ENCODE peak calls at places on chromosomes 11 and 22, in six cellular contexts. One of them, this sample, is unnamed.

GRCh38 chr11:65394125-65394536 is 7.7 kb downstream of the FRMD8 start:
- DNase-seq in suprapubic skin: no peak
- DNase-seq in AG04450: no peak
- DNase-seq in ovary: no peak
- DNase-seq in fibroblast of the aortic adventitia: no peak
- DNase-seq in transverse colon: no peak
- DNase-seq in this sample: no peak

GRCh38 chr11:121567988-121568387 is 115.2 kb upstream of the SORL1-AS1 start:
- DNase-seq in suprapubic skin: no peak
- DNase-seq in AG04450: no peak
- DNase-seq in ovary: no peak
- DNase-seq in fibroblast of the aortic adventitia: no peak
- DNase-seq in transverse colon: no peak
- DNase-seq in this sample: no peak

GRCh38 chr11:14641801-14642200 is 1.8 kb upstream of the PDE3B start:
- DNase-seq in suprapubic skin: no peak
- DNase-seq in AG04450: no peak
- DNase-seq in ovary: no peak
- DNase-seq in fibroblast of the aortic adventitia: no peak
- DNase-seq in transverse colon: no peak
- DNase-seq in this sample: no peak

GRCh38 chr11:19810852-19811251 is 98.2 kb downstream of the NAV2 start:
- DNase-seq in suprapubic skin: no peak
- DNase-seq in AG04450: no peak
- DNase-seq in ovary: no peak
- DNase-seq in fibroblast of the aortic adventitia: no peak
- DNase-seq in transverse colon: no peak
- DNase-seq in this sample: no peak

GRCh38 chr22:35066768-35067167 is 810 bp downstream of the ISX start:
- DNase-seq in suprapubic skin: no peak
- DNase-seq in AG04450: no peak
- DNase-seq in ovary: no peak
- DNase-seq in fibroblast of the aortic adventitia: no peak
- DNase-seq in transverse colon: no peak
- DNase-seq in this sample: no peak

GRCh38 chr11:86688398-86689179 is 16.2 kb upstream of the ME3 start:
- DNase-seq in suprapubic skin: no peak
- DNase-seq in AG04450: peak; percentile 55
- DNase-seq in ovary: no peak
- DNase-seq in fibroblast of the aortic adventitia: peak; percentile 59
- DNase-seq in transverse colon: no peak
- DNase-seq in this sample: no peak

GRCh38 chr22:48707749-48708557 is 1119.7 kb downstream of the BRD1 start:
- DNase-seq in suprapubic skin: peak; percentile 54
- DNase-seq in AG04450: no peak
- DNase-seq in ovary: peak; percentile 25
- DNase-seq in fibroblast of the aortic adventitia: no peak
- DNase-seq in transverse colon: no peak
- DNase-seq in this sample: no peak

GRCh38 chr11:61035086-61035835 is 63.8 kb downstream of the CD6 start:
- DNase-seq in suprapubic skin: no peak
- DNase-seq in AG04450: no peak
- DNase-seq in ovary: no peak
- DNase-seq in fibroblast of the aortic adventitia: no peak
- DNase-seq in transverse colon: no peak
- DNase-seq in this sample: no peak

GRCh38 chr11:96579642-96580041 is 189.8 kb downstream of the JRKL start:
- DNase-seq in suprapubic skin: no peak
- DNase-seq in AG04450: no peak
- DNase-seq in ovary: no peak
- DNase-seq in fibroblast of the aortic adventitia: no peak
- DNase-seq in transverse colon: no peak
- DNase-seq in this sample: no peak

GRCh38 chr22:39220450-39220849 is 24.3 kb downstream of the PDGFB start:
- DNase-seq in suprapubic skin: peak; percentile 46
- DNase-seq in AG04450: no peak
- DNase-seq in ovary: no peak
- DNase-seq in fibroblast of the aortic adventitia: no peak
- DNase-seq in transverse colon: no peak
- DNase-seq in this sample: no peak

GRCh38 chr11:131064373-131064991 is 148.2 kb upstream of the SNX19 start:
- DNase-seq in suprapubic skin: no peak
- DNase-seq in AG04450: peak; percentile 55
- DNase-seq in ovary: peak; percentile 44
- DNase-seq in fibroblast of the aortic adventitia: peak; percentile 64
- DNase-seq in transverse colon: peak; percentile 25
- DNase-seq in this sample: peak; percentile 74

GRCh38 chr22:44488354-44488753 is 9.7 kb downstream of the RTL6 start:
- DNase-seq in suprapubic skin: no peak
- DNase-seq in AG04450: no peak
- DNase-seq in ovary: no peak
- DNase-seq in fibroblast of the aortic adventitia: no peak
- DNase-seq in transverse colon: no peak
- DNase-seq in this sample: no peak

GRCh38 chr11:65316311-65316978 is 1.8 kb downstream of the CDC42EP2 start:
- DNase-seq in suprapubic skin: peak; percentile 91
- DNase-seq in AG04450: peak; percentile 91
- DNase-seq in ovary: peak; percentile 63
- DNase-seq in fibroblast of the aortic adventitia: peak; percentile 100
- DNase-seq in transverse colon: peak; percentile 34
- DNase-seq in this sample: no peak

GRCh38 chr11:96318850-96319249 is 24.1 kb downstream of the MAML2 start:
- DNase-seq in suprapubic skin: no peak
- DNase-seq in AG04450: no peak
- DNase-seq in ovary: no peak
- DNase-seq in fibroblast of the aortic adventitia: no peak
- DNase-seq in transverse colon: no peak
- DNase-seq in this sample: no peak

GRCh38 chr22:47619631-47620030 is 857.2 kb downstream of the TBC1D22A start:
- DNase-seq in suprapubic skin: no peak
- DNase-seq in AG04450: no peak
- DNase-seq in ovary: peak; percentile 9
- DNase-seq in fibroblast of the aortic adventitia: no peak
- DNase-seq in transverse colon: no peak
- DNase-seq in this sample: no peak

GRCh38 chr11:69319255-69320106 is 25.5 kb downstream of the MYEOV start:
- DNase-seq in suprapubic skin: peak; percentile 49
- DNase-seq in AG04450: no peak
- DNase-seq in ovary: no peak
- DNase-seq in fibroblast of the aortic adventitia: no peak
- DNase-seq in transverse colon: no peak
- DNase-seq in this sample: no peak

GRCh38 chr11:29634248-29634647 is 382.6 kb downstream of the KCNA4 start:
- DNase-seq in suprapubic skin: no peak
- DNase-seq in AG04450: no peak
- DNase-seq in ovary: no peak
- DNase-seq in fibroblast of the aortic adventitia: peak; percentile 4
- DNase-seq in transverse colon: no peak
- DNase-seq in this sample: no peak

GRCh38 chr11:16604784-16605439 is 133.5 kb upstream of the C11orf58 start:
- DNase-seq in suprapubic skin: peak; percentile 60
- DNase-seq in AG04450: no peak
- DNase-seq in ovary: peak; percentile 52
- DNase-seq in fibroblast of the aortic adventitia: no peak
- DNase-seq in transverse colon: peak; percentile 59
- DNase-seq in this sample: peak; percentile 35

DNA sequence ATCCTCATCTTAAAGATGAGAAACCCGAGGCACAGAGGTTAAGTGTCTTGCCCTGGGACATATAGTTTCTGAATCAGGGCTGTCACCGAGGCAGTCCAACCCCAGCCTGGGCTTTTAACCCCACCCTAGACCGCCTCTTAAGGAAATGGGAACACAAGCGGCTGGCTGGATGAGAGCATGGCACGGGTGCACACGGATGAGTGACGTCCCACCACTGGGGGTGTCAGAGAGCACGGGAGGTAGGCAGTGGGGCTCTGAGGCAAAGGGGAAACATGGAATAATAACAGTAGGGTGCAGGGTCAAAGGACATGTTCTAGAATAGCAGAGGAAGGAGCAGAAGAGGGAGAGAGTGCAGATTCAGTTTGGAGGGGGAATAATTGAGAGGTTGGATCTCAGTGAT is 22.3 kb downstream of the PPFIBP2 start:
- DNase-seq in suprapubic skin: peak; percentile 37
- DNase-seq in AG04450: no peak
- DNase-seq in ovary: no peak
- DNase-seq in fibroblast of the aortic adventitia: no peak
- DNase-seq in transverse colon: peak; percentile 35
- DNase-seq in this sample: no peak
- TF ChIP-seq CTCF in suprapubic skin: no peak
- TF ChIP-seq CTCF in AG04450: no peak
- TF ChIP-seq CTCF in ovary: no peak
- TF ChIP-seq CTCF in fibroblast of the aortic adventitia: no peak
- TF ChIP-seq CTCF in transverse colon: peak; percentile 47
- TF ChIP-seq CTCF in this sample: no peak

GRCh38 chr11:134861490-134862107 is 449.6 kb upstream of the B3GAT1 start:
- DNase-seq in suprapubic skin: no peak
- DNase-seq in AG04450: no peak
- DNase-seq in ovary: no peak
- DNase-seq in fibroblast of the aortic adventitia: no peak
- DNase-seq in transverse colon: no peak
- DNase-seq in this sample: no peak
- TF ChIP-seq CTCF in suprapubic skin: no peak
- TF ChIP-seq CTCF in AG04450: no peak
- TF ChIP-seq CTCF in ovary: no peak
- TF ChIP-seq CTCF in fibroblast of the aortic adventitia: no peak
- TF ChIP-seq CTCF in transverse colon: no peak
- TF ChIP-seq CTCF in this sample: no peak

DNA sequence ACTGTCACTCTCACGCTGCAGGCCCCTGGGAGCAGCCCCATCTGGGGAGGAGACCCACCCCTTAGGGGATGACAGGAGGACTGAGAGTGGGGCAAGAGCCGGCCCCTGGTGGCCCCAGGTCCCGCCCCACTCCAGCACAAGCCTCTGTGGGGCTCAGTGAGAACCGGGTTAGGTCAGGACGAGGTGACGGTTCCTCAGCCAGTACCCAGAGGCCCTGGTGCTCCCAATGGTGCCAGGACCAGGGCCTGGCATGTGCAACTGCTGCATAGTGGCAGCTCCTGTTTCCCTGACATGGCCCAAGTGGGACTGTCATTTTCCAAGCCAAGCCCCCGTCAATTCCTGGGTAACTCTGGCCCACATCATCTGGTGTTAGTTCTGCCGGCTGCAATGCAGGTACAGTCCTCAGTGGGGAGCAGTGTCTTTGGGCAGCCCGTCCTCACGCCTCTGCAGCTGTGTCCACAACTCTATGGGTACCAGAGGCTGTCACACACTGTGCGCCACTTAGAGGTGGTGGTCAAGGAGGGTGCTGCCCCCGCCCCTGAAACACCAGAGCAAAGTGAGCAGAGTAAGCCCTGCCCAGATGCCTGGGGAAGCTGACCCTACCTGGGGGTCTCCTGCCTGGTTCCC is 15.9 kb downstream of the CHID1 start:
- DNase-seq in suprapubic skin: no peak
- DNase-seq in AG04450: no peak
- DNase-seq in ovary: no peak
- DNase-seq in fibroblast of the aortic adventitia: no peak
- DNase-seq in transverse colon: no peak
- DNase-seq in this sample: no peak
- TF ChIP-seq CTCF in suprapubic skin: no peak
- TF ChIP-seq CTCF in AG04450: no peak
- TF ChIP-seq CTCF in ovary: no peak
- TF ChIP-seq CTCF in fibroblast of the aortic adventitia: no peak
- TF ChIP-seq CTCF in transverse colon: no peak
- TF ChIP-seq CTCF in this sample: no peak

DNA sequence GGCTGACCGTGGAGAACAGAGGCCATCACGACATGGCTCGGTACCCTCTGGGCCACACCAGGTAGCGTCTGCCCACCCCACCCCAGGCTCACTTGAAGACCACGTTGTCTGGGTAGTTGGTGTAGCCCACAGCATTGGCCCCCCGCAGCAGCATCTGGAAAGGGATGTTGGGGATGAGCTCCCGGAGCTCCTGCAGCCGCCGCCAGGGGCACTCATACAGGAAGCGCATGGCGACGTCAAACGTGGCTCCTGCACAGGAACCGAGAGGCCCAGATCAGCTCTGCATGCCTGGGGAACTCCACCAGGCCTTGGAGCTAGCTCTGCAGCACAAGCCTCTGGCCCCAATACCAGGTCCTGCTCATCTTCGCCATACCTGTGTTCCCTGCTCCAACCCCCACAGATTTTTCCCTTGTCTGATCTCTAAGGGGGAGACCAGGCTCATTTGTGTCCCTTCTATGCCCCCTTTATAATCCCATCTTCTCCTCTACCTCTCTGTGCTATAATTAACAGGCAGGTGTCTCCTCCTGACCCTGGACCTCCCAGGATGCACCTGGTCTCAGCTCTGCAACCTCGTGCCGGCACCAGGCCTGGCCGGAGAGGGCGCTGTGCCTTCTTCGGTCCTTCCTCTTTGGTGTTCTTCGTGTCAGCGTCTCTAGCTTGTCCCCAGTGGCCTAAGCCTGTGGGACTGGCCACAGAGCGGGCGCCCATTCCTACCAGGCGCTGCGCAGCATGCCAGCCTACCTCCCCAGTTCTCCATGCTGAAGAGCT is 5.0 kb upstream of the LRFN4 start:
- DNase-seq in suprapubic skin: no peak
- DNase-seq in AG04450: no peak
- DNase-seq in ovary: peak; percentile 34
- DNase-seq in fibroblast of the aortic adventitia: no peak
- DNase-seq in transverse colon: peak; percentile 8
- DNase-seq in this sample: peak; percentile 68
- TF ChIP-seq CTCF in suprapubic skin: no peak
- TF ChIP-seq CTCF in AG04450: no peak
- TF ChIP-seq CTCF in ovary: no peak
- TF ChIP-seq CTCF in fibroblast of the aortic adventitia: no peak
- TF ChIP-seq CTCF in transverse colon: no peak
- TF ChIP-seq CTCF in this sample: peak; percentile 2

DNA sequence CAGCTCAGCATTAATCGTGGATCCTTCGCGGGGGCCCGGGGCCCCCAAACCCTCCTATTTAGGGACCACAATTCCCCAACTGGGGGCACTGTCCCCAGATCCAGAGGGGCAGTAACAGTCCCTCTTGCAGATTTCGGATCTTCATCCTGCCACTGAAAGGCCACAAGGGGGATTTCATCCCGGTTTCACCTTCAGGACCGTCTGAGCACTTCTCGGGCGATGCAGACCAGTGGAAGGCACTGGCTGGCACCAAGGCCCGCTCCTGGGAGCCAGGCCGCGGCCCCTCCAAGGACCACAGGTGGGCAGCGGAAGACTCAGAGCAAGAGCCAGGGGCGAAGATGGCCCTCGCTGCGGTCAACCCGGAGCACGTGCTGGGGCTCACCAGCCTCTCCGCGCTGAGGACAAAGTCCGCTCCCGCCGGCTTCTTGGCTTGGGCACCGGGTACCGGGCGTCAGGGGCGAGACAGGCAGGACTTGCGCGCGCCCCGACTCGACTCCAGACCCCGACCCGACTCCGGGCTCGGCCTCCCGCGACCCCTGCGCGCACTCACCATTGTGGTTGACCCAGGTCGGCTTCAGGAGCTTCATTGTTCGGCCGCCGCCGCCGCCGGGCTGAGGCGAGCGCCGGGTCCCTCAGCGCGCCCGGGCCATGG is 517 bp downstream of the HIRA start:
- DNase-seq in suprapubic skin: peak; percentile 76
- DNase-seq in AG04450: no peak
- DNase-seq in ovary: peak; percentile 61
- DNase-seq in fibroblast of the aortic adventitia: peak; percentile 36
- DNase-seq in transverse colon: peak; percentile 79
- DNase-seq in this sample: peak; percentile 38
- TF ChIP-seq CTCF in suprapubic skin: no peak
- TF ChIP-seq CTCF in AG04450: peak; percentile 37
- TF ChIP-seq CTCF in ovary: no peak
- TF ChIP-seq CTCF in fibroblast of the aortic adventitia: peak; percentile 37
- TF ChIP-seq CTCF in transverse colon: no peak
- TF ChIP-seq CTCF in this sample: no peak

GRCh38 chr11:34359548-34359891 is 1.7 kb upstream of the ABTB2 start:
- DNase-seq in suprapubic skin: no peak
- DNase-seq in AG04450: no peak
- DNase-seq in ovary: no peak
- DNase-seq in fibroblast of the aortic adventitia: no peak
- DNase-seq in transverse colon: no peak
- DNase-seq in this sample: peak; percentile 30
- TF ChIP-seq CTCF in suprapubic skin: no peak
- TF ChIP-seq CTCF in AG04450: no peak
- TF ChIP-seq CTCF in ovary: no peak
- TF ChIP-seq CTCF in fibroblast of the aortic adventitia: no peak
- TF ChIP-seq CTCF in transverse colon: peak; percentile 59
- TF ChIP-seq CTCF in this sample: no peak